ENCODE peak calls at places on chromosomes 13 and 19, in seven cellular contexts. One of them, this sample, is unnamed.

GRCh38 chr13:113063091-113063491 is 42.5 kb upstream of the F7 start:
- DNase-seq in fibroblast of villous mesenchyme: no peak
- DNase-seq in activated B cell treated with CpG ODN at 0.5 μM for 24 hours: no peak
- DNase-seq in epithelial cell of esophagus: no peak
- DNase-seq in AG09319: no peak
- DNase-seq in nephron progenitor cell: no peak
- DNase-seq in cardiac muscle cell: no peak
- DNase-seq in this sample: no peak

GRCh38 chr19:17549088-17549740 is 6.2 kb upstream of the COLGALT1 start:
- DNase-seq in fibroblast of villous mesenchyme: no peak
- DNase-seq in activated B cell treated with CpG ODN at 0.5 μM for 24 hours: no peak
- DNase-seq in epithelial cell of esophagus: no peak
- DNase-seq in AG09319: no peak
- DNase-seq in nephron progenitor cell: no peak
- DNase-seq in cardiac muscle cell: no peak
- DNase-seq in this sample: no peak

GRCh38 chr19:47309038-47309437 is 623 bp upstream of the C5AR1 start:
- DNase-seq in fibroblast of villous mesenchyme: no peak
- DNase-seq in activated B cell treated with CpG ODN at 0.5 μM for 24 hours: no peak
- DNase-seq in epithelial cell of esophagus: no peak
- DNase-seq in AG09319: no peak
- DNase-seq in nephron progenitor cell: no peak
- DNase-seq in cardiac muscle cell: peak; percentile 59
- DNase-seq in this sample: no peak

GRCh38 chr13:30865131-30866009 is 40.7 kb upstream of the MEDAG start:
- DNase-seq in fibroblast of villous mesenchyme: peak; percentile 96
- DNase-seq in activated B cell treated with CpG ODN at 0.5 μM for 24 hours: peak; percentile 29
- DNase-seq in epithelial cell of esophagus: peak; percentile 96
- DNase-seq in AG09319: peak; percentile 83
- DNase-seq in nephron progenitor cell: peak; percentile 73
- DNase-seq in cardiac muscle cell: peak; percentile 96
- DNase-seq in this sample: peak; percentile 91

GRCh38 chr19:1651548-1652394 is 644 bp downstream of the TCF3 start:
- DNase-seq in fibroblast of villous mesenchyme: peak; percentile 55
- DNase-seq in activated B cell treated with CpG ODN at 0.5 μM for 24 hours: peak; percentile 57
- DNase-seq in epithelial cell of esophagus: peak; percentile 44
- DNase-seq in AG09319: no peak
- DNase-seq in nephron progenitor cell: peak; percentile 48
- DNase-seq in cardiac muscle cell: peak; percentile 39
- DNase-seq in this sample: no peak

GRCh38 chr19:1106841-1107654 is 3.3 kb downstream of the GPX4 start:
- DNase-seq in fibroblast of villous mesenchyme: peak; percentile 54
- DNase-seq in activated B cell treated with CpG ODN at 0.5 μM for 24 hours: no peak
- DNase-seq in epithelial cell of esophagus: peak; percentile 71
- DNase-seq in AG09319: no peak
- DNase-seq in nephron progenitor cell: no peak
- DNase-seq in cardiac muscle cell: peak; percentile 72
- DNase-seq in this sample: no peak

GRCh38 chr13:75869981-75870380 is 233.9 kb downstream of the LMO7 start:
- DNase-seq in fibroblast of villous mesenchyme: no peak
- DNase-seq in activated B cell treated with CpG ODN at 0.5 μM for 24 hours: no peak
- DNase-seq in epithelial cell of esophagus: no peak
- DNase-seq in AG09319: no peak
- DNase-seq in nephron progenitor cell: no peak
- DNase-seq in cardiac muscle cell: no peak
- DNase-seq in this sample: no peak

GRCh38 chr19:37951816-37952210 is 44.8 kb downstream of the SIPA1L3 start:
- DNase-seq in fibroblast of villous mesenchyme: no peak
- DNase-seq in activated B cell treated with CpG ODN at 0.5 μM for 24 hours: no peak
- DNase-seq in epithelial cell of esophagus: no peak
- DNase-seq in AG09319: no peak
- DNase-seq in nephron progenitor cell: no peak
- DNase-seq in cardiac muscle cell: no peak
- DNase-seq in this sample: no peak

GRCh38 chr19:34172661-34173144 is 399 bp downstream of the LSM14A start:
- DNase-seq in fibroblast of villous mesenchyme: no peak
- DNase-seq in activated B cell treated with CpG ODN at 0.5 μM for 24 hours: no peak
- DNase-seq in epithelial cell of esophagus: no peak
- DNase-seq in AG09319: no peak
- DNase-seq in nephron progenitor cell: peak; percentile 42
- DNase-seq in cardiac muscle cell: no peak
- DNase-seq in this sample: peak; percentile 85

GRCh38 chr19:18205180-18205915 is 1.5 kb upstream of the RAB3A start:
- DNase-seq in fibroblast of villous mesenchyme: peak; percentile 86
- DNase-seq in activated B cell treated with CpG ODN at 0.5 μM for 24 hours: peak; percentile 64
- DNase-seq in epithelial cell of esophagus: peak; percentile 62
- DNase-seq in AG09319: peak; percentile 55
- DNase-seq in nephron progenitor cell: peak; percentile 63
- DNase-seq in cardiac muscle cell: peak; percentile 77
- DNase-seq in this sample: no peak

GRCh38 chr13:105991622-105992254 is 543.7 kb downstream of the EFNB2 start:
- DNase-seq in fibroblast of villous mesenchyme: peak; percentile 41
- DNase-seq in activated B cell treated with CpG ODN at 0.5 μM for 24 hours: no peak
- DNase-seq in epithelial cell of esophagus: peak; percentile 100
- DNase-seq in AG09319: no peak
- DNase-seq in nephron progenitor cell: no peak
- DNase-seq in cardiac muscle cell: peak; percentile 82
- DNase-seq in this sample: no peak

GRCh38 chr13:66689037-66689619 is 541.0 kb downstream of the PCDH9 start:
- DNase-seq in fibroblast of villous mesenchyme: no peak
- DNase-seq in activated B cell treated with CpG ODN at 0.5 μM for 24 hours: no peak
- DNase-seq in epithelial cell of esophagus: peak; percentile 1
- DNase-seq in AG09319: no peak
- DNase-seq in nephron progenitor cell: no peak
- DNase-seq in cardiac muscle cell: peak; percentile 42
- DNase-seq in this sample: no peak

GRCh38 chr19:40601061-40601973 is at the start of gene LTBP4:
- DNase-seq in fibroblast of villous mesenchyme: peak; percentile 31
- DNase-seq in activated B cell treated with CpG ODN at 0.5 μM for 24 hours: peak; percentile 38
- DNase-seq in epithelial cell of esophagus: peak; percentile 53
- DNase-seq in AG09319: no peak
- DNase-seq in nephron progenitor cell: peak; percentile 60
- DNase-seq in cardiac muscle cell: peak; percentile 46
- DNase-seq in this sample: no peak

GRCh38 chr19:38596057-38596981 is 21.4 kb downstream of the MAP4K1 start:
- DNase-seq in fibroblast of villous mesenchyme: no peak
- DNase-seq in activated B cell treated with CpG ODN at 0.5 μM for 24 hours: no peak
- DNase-seq in epithelial cell of esophagus: peak; percentile 48
- DNase-seq in AG09319: no peak
- DNase-seq in nephron progenitor cell: peak; percentile 95
- DNase-seq in cardiac muscle cell: peak; percentile 16
- DNase-seq in this sample: no peak

GRCh38 chr19:10580979-10581631 is 6.0 kb downstream of the AP1M2 start:
- DNase-seq in fibroblast of villous mesenchyme: peak; percentile 93
- DNase-seq in activated B cell treated with CpG ODN at 0.5 μM for 24 hours: peak; percentile 80
- DNase-seq in epithelial cell of esophagus: peak; percentile 93
- DNase-seq in AG09319: peak; percentile 82
- DNase-seq in nephron progenitor cell: peak; percentile 92
- DNase-seq in cardiac muscle cell: peak; percentile 93
- DNase-seq in this sample: peak; percentile 93

GRCh38 chr13:104357174-104357573 is 1291.0 kb upstream of the SLC10A2 start:
- DNase-seq in fibroblast of villous mesenchyme: peak; percentile 0
- DNase-seq in activated B cell treated with CpG ODN at 0.5 μM for 24 hours: no peak
- DNase-seq in epithelial cell of esophagus: peak; percentile 7
- DNase-seq in AG09319: no peak
- DNase-seq in nephron progenitor cell: no peak
- DNase-seq in cardiac muscle cell: peak; percentile 20
- DNase-seq in this sample: no peak

GRCh38 chr19:32750441-32751055 is 31.0 kb downstream of the TDRD12 start:
- DNase-seq in fibroblast of villous mesenchyme: no peak
- DNase-seq in activated B cell treated with CpG ODN at 0.5 μM for 24 hours: no peak
- DNase-seq in epithelial cell of esophagus: no peak
- DNase-seq in AG09319: no peak
- DNase-seq in nephron progenitor cell: no peak
- DNase-seq in cardiac muscle cell: peak; percentile 2
- DNase-seq in this sample: no peak

GRCh38 chr19:12365094-12365371 is 450 bp downstream of the ZNF442 start:
- DNase-seq in fibroblast of villous mesenchyme: peak; percentile 18
- DNase-seq in activated B cell treated with CpG ODN at 0.5 μM for 24 hours: no peak
- DNase-seq in epithelial cell of esophagus: peak; percentile 17
- DNase-seq in AG09319: no peak
- DNase-seq in nephron progenitor cell: no peak
- DNase-seq in cardiac muscle cell: peak; percentile 41
- DNase-seq in this sample: no peak

GRCh38 chr19:49761625-49762311 is 1.3 kb downstream of the TSKS start:
- DNase-seq in fibroblast of villous mesenchyme: peak; percentile 69
- DNase-seq in activated B cell treated with CpG ODN at 0.5 μM for 24 hours: no peak
- DNase-seq in epithelial cell of esophagus: no peak
- DNase-seq in AG09319: peak; percentile 29
- DNase-seq in nephron progenitor cell: no peak
- DNase-seq in cardiac muscle cell: peak; percentile 81
- DNase-seq in this sample: no peak
- TF ChIP-seq CTCF in fibroblast of villous mesenchyme: peak; percentile 47
- TF ChIP-seq CTCF in activated B cell treated with CpG ODN at 0.5 μM for 24 hours: no peak
- TF ChIP-seq CTCF in epithelial cell of esophagus: peak; percentile 10
- TF ChIP-seq CTCF in AG09319: peak; percentile 38
- TF ChIP-seq CTCF in nephron progenitor cell: no peak
- TF ChIP-seq CTCF in cardiac muscle cell: peak; percentile 49
- TF ChIP-seq CTCF in this sample: peak; percentile 11

GRCh38 chr19:23404676-23405075 is 9.4 kb upstream of the ZNF91 start:
- DNase-seq in fibroblast of villous mesenchyme: no peak
- DNase-seq in activated B cell treated with CpG ODN at 0.5 μM for 24 hours: no peak
- DNase-seq in epithelial cell of esophagus: peak; percentile 37
- DNase-seq in AG09319: no peak
- DNase-seq in nephron progenitor cell: no peak
- DNase-seq in cardiac muscle cell: no peak
- DNase-seq in this sample: no peak

GRCh38 chr19:23403024-23403423 is 7.8 kb upstream of the ZNF91 start:
- DNase-seq in fibroblast of villous mesenchyme: no peak
- DNase-seq in activated B cell treated with CpG ODN at 0.5 μM for 24 hours: no peak
- DNase-seq in epithelial cell of esophagus: no peak
- DNase-seq in AG09319: no peak
- DNase-seq in nephron progenitor cell: no peak
- DNase-seq in cardiac muscle cell: no peak
- DNase-seq in this sample: no peak

GRCh38 chr19:23402388-23402787 is 7.1 kb upstream of the ZNF91 start:
- DNase-seq in fibroblast of villous mesenchyme: no peak
- DNase-seq in activated B cell treated with CpG ODN at 0.5 μM for 24 hours: no peak
- DNase-seq in epithelial cell of esophagus: no peak
- DNase-seq in AG09319: no peak
- DNase-seq in nephron progenitor cell: no peak
- DNase-seq in cardiac muscle cell: no peak
- DNase-seq in this sample: no peak

GRCh38 chr19:23401086-23401485 is 5.8 kb upstream of the ZNF91 start:
- DNase-seq in fibroblast of villous mesenchyme: no peak
- DNase-seq in activated B cell treated with CpG ODN at 0.5 μM for 24 hours: no peak
- DNase-seq in epithelial cell of esophagus: no peak
- DNase-seq in AG09319: no peak
- DNase-seq in nephron progenitor cell: no peak
- DNase-seq in cardiac muscle cell: no peak
- DNase-seq in this sample: no peak

DNA sequence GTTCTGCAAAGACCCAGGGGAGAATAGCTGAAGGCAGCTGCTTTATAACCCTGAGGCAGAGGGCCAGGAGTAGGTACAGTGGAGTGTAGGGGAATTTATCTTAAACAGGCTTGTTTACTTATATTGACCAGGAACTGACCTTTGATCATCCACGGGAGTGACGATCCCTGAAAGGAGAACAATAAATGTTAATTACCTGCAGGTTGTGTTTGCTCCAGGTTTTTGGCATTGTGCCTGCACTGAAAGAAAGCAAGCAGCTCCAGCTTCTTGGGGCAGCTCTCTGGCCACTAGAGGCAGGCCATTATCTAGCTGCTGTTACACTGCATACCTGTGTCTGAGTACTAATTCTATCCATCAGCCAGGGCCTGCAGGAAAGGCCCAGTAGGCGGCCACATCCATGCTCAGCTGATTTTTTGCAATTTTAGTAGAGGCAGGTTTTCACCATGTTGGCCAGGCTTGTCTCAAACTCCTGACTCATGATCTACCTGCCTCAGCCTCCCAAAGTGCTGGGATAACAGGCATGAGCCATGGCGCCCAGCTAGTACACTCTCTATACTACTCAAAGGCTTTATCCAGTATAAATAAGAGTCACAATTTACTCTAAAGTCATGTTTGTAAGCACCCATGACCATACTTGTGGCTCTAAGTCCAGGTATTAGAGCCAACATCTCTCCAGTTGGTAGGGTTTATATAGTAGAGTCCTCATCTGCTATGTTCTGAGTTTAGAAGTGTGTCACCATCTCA is 8.5 kb upstream of the ZNF91 start:
- DNase-seq in fibroblast of villous mesenchyme: no peak
- DNase-seq in activated B cell treated with CpG ODN at 0.5 μM for 24 hours: no peak
- DNase-seq in epithelial cell of esophagus: no peak
- DNase-seq in AG09319: no peak
- DNase-seq in nephron progenitor cell: no peak
- DNase-seq in cardiac muscle cell: no peak
- DNase-seq in this sample: no peak
- TF ChIP-seq CTCF in fibroblast of villous mesenchyme: no peak
- TF ChIP-seq CTCF in activated B cell treated with CpG ODN at 0.5 μM for 24 hours: no peak
- TF ChIP-seq CTCF in epithelial cell of esophagus: peak; percentile 4
- TF ChIP-seq CTCF in AG09319: no peak
- TF ChIP-seq CTCF in nephron progenitor cell: no peak
- TF ChIP-seq CTCF in cardiac muscle cell: no peak
- TF ChIP-seq CTCF in this sample: no peak

GRCh38 chr13:45492538-45492937 is 27.8 kb downstream of the COG3 start:
- DNase-seq in fibroblast of villous mesenchyme: peak; percentile 33
- DNase-seq in activated B cell treated with CpG ODN at 0.5 μM for 24 hours: no peak
- DNase-seq in epithelial cell of esophagus: no peak
- DNase-seq in AG09319: no peak
- DNase-seq in nephron progenitor cell: no peak
- DNase-seq in cardiac muscle cell: peak; percentile 28
- DNase-seq in this sample: no peak

DNA sequence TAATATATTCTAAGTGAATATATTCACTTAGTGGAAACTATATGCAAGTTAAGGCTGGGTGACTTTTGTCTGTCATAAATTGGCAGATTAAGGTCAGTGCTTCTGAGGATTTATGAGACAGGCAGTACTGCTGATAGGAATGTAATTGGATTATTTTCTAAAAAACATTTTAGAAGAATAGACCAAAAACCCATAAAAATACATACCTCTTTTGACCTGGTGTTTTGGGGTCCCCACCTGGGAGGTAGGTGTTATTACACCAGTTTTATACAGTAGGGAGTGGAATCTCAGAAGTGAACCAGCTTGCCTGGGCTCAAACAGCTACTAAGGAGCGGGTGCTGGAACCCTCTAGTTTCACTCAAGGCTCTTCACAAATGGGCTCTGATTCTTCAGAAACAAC is 25.3 kb downstream of the COG3 start:
- DNase-seq in fibroblast of villous mesenchyme: no peak
- DNase-seq in activated B cell treated with CpG ODN at 0.5 μM for 24 hours: no peak
- DNase-seq in epithelial cell of esophagus: peak; percentile 30
- DNase-seq in AG09319: no peak
- DNase-seq in nephron progenitor cell: no peak
- DNase-seq in cardiac muscle cell: no peak
- DNase-seq in this sample: no peak
- TF ChIP-seq CTCF in fibroblast of villous mesenchyme: no peak
- TF ChIP-seq CTCF in activated B cell treated with CpG ODN at 0.5 μM for 24 hours: no peak
- TF ChIP-seq CTCF in epithelial cell of esophagus: peak; percentile 42
- TF ChIP-seq CTCF in AG09319: no peak
- TF ChIP-seq CTCF in nephron progenitor cell: no peak
- TF ChIP-seq CTCF in cardiac muscle cell: no peak
- TF ChIP-seq CTCF in this sample: peak; percentile 27

DNA sequence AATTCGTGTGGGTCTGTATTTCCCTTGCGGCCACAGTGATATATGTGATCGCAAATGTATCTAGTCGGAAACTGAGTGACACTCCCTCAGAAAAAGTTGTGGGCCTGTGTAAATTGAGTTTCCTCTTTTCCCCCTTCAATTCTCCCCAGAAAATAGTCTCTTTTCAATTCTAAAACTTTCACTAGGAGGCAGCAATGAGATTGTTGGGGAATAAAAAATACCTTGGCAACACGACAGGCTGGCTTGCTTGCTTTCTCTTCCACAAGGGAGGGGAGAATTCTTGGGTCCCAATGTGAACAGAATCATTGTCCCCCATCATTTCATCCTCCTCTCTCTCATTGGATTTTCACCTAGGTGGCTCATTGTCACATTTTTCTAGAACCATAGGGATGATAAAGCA is 3.7 kb upstream of the SOX21 start:
- DNase-seq in fibroblast of villous mesenchyme: no peak
- DNase-seq in activated B cell treated with CpG ODN at 0.5 μM for 24 hours: no peak
- DNase-seq in epithelial cell of esophagus: no peak
- DNase-seq in AG09319: no peak
- DNase-seq in nephron progenitor cell: no peak
- DNase-seq in cardiac muscle cell: peak; percentile 22
- DNase-seq in this sample: no peak
- TF ChIP-seq CTCF in fibroblast of villous mesenchyme: peak; percentile 21
- TF ChIP-seq CTCF in activated B cell treated with CpG ODN at 0.5 μM for 24 hours: no peak
- TF ChIP-seq CTCF in epithelial cell of esophagus: peak; percentile 38
- TF ChIP-seq CTCF in AG09319: peak; percentile 3
- TF ChIP-seq CTCF in nephron progenitor cell: peak; percentile 16
- TF ChIP-seq CTCF in cardiac muscle cell: peak; percentile 33
- TF ChIP-seq CTCF in this sample: no peak

This sample was measured in osteocyte.